ENCODE peak calls at places on chromosomes 11 and 22, in ten cellular contexts. J is CD8-positive, alpha-beta memory T cell; P is stimulated activated CD8-positive, alpha-beta memory T cell treated with anti-CD3 and anti-CD28 coated beads, Interleukin-15, amount 100 ng/mL, for 4 hours; C is activated naive CD8-positive, alpha-beta T cell treated with anti-CD3 and anti-CD28 coated beads, Interleukin-2, amount 50 U/mL, for 24 hours; W is GM20000; L is NCI-H1694; B is aorta; S is neural crest cell; Q is activated CD4-positive, alpha-beta T cell treated with anti-CD3 and anti-CD28 coated beads for 48 hours; K is Peyer's patch. D is an unnamed sample.

GRCh38 chr22:44379817-44380560 is 67.2 kb upstream of the SHISAL1 start:
- DNase-seq in S (no peak), L (no peak), C (no peak), J (no peak), Q (no peak), W (no peak), K (peak), P (no peak), B (peak), D (no peak)

GRCh38 chr11:69447786-69448185 is 33.7 kb upstream of the LINC01488 start:
- DNase-seq in C (no peak), W (no peak), K (peak), P (no peak), S (no peak), J (no peak), Q (no peak), B (peak), L (no peak), D (no peak)

GRCh38 chr11:126127284-126127845 is 64.7 kb upstream of the CDON start:
- DNase-seq in K (no peak), W (no peak), J (no peak), P (no peak), S (no peak), C (no peak), Q (no peak), B (peak), L (no peak), D (no peak)

GRCh38 chr11:130858215-130858614 is 58.1 kb downstream of the SNX19 start:
- DNase-seq in P (no peak), Q (no peak), S (no peak), C (no peak), W (no peak), K (no peak), L (no peak), J (no peak), B (no peak), D (peak)

GRCh38 chr11:93248602-93249001 is 50.8 kb upstream of the SLC36A4 start:
- DNase-seq in Q (no peak), J (no peak), S (no peak), B (no peak), K (no peak), P (no peak), W (no peak), C (no peak), L (no peak), D (peak)

GRCh38 chr22:30047364-30047738 is 32.9 kb upstream of the HORMAD2 start:
- DNase-seq in B (no peak), J (no peak), P (no peak), L (no peak), W (peak), Q (no peak), C (no peak), K (no peak), S (no peak), D (peak)

GRCh38 chr22:38870791-38871359 is 1.1 kb downstream of the CBX6 start:
- DNase-seq in K (no peak), Q (no peak), S (no peak), P (no peak), B (no peak), J (no peak), W (no peak), L (no peak), C (no peak), D (no peak)

GRCh38 chr11:77407613-77408012 is 66.3 kb downstream of the PAK1 start:
- DNase-seq in C (no peak), Q (no peak), K (peak), L (no peak), S (no peak), J (no peak), P (no peak), B (peak), W (no peak), D (peak)

GRCh38 chr11:120937501-120937900 is 86.4 kb upstream of the TBCEL start:
- DNase-seq in K (no peak), J (no peak), L (no peak), B (no peak), C (no peak), Q (no peak), P (no peak), W (no peak), S (no peak), D (no peak)

GRCh38 chr11:86592659-86593451 is 79.6 kb downstream of the ME3 start:
- DNase-seq in P (peak), J (peak), C (peak), L (no peak), W (peak), K (peak), Q (peak), B (no peak), S (no peak), D (peak)

GRCh38 chr11:7098235-7098832 is 9.5 kb downstream of the RBMXL2 start:
- DNase-seq in K (no peak), B (no peak), L (peak), Q (no peak), J (no peak), S (no peak), C (no peak), P (no peak), W (peak), D (peak)

GRCh38 chr11:12704049-12704448 is 29.8 kb downstream of the TEAD1 start:
- DNase-seq in S (no peak), C (no peak), B (no peak), L (no peak), J (no peak), K (no peak), P (no peak), W (no peak), Q (no peak), D (no peak)

GRCh38 chr11:33692013-33692504 is 8.6 kb downstream of the C11orf91 start:
- DNase-seq in L (no peak), P (no peak), J (no peak), B (peak), K (no peak), W (no peak), Q (no peak), S (no peak), C (no peak), D (peak)

GRCh38 chr11:123653997-123654565 is 343 bp downstream of the SCN3B start:
- DNase-seq in K (peak), Q (peak), C (peak), J (no peak), S (no peak), L (no peak), B (peak), P (no peak), W (peak), D (peak)

GRCh38 chr11:64448599-64449380 is 89.8 kb downstream of the RPS6KA4 start:
- DNase-seq in Q (peak), C (peak), J (peak), L (peak), K (peak), P (peak), W (peak), S (peak), B (peak), D (peak)